ENCODE peak calls at places on chromosome 3, in six cellular contexts. One of them, this sample, is unnamed.

GRCh38 chr3:17175187-17175839 is 290.6 kb downstream of the PLCL2 start:
- DNase-seq in epithelial cell of esophagus: peak; percentile 24
- DNase-seq in uterus: no peak
- DNase-seq in activated CD4-positive, alpha-beta T cell treated with anti-CD3 and anti-CD28 coated beads for 1 hour: no peak
- DNase-seq in lower lobe of right lung: no peak
- DNase-seq in immature natural killer cell: no peak
- DNase-seq in this sample: no peak

GRCh38 chr3:160793853-160794252 is 37.8 kb downstream of the PPM1L start:
- DNase-seq in epithelial cell of esophagus: no peak
- DNase-seq in uterus: no peak
- DNase-seq in activated CD4-positive, alpha-beta T cell treated with anti-CD3 and anti-CD28 coated beads for 1 hour: no peak
- DNase-seq in lower lobe of right lung: no peak
- DNase-seq in immature natural killer cell: no peak
- DNase-seq in this sample: no peak

GRCh38 chr3:37556789-37557301 is 304.8 kb upstream of the CTDSPL start:
- DNase-seq in epithelial cell of esophagus: no peak
- DNase-seq in uterus: no peak
- DNase-seq in activated CD4-positive, alpha-beta T cell treated with anti-CD3 and anti-CD28 coated beads for 1 hour: no peak
- DNase-seq in lower lobe of right lung: no peak
- DNase-seq in immature natural killer cell: no peak
- DNase-seq in this sample: no peak

GRCh38 chr3:23829242-23829934 is 23.6 kb downstream of the UBE2E1 start:
- DNase-seq in epithelial cell of esophagus: no peak
- DNase-seq in uterus: no peak
- DNase-seq in activated CD4-positive, alpha-beta T cell treated with anti-CD3 and anti-CD28 coated beads for 1 hour: no peak
- DNase-seq in lower lobe of right lung: no peak
- DNase-seq in immature natural killer cell: no peak
- DNase-seq in this sample: no peak

GRCh38 chr3:172595648-172596393 is 72.6 kb upstream of the TNFSF10 start:
- DNase-seq in epithelial cell of esophagus: peak; percentile 80
- DNase-seq in uterus: peak; percentile 49
- DNase-seq in activated CD4-positive, alpha-beta T cell treated with anti-CD3 and anti-CD28 coated beads for 1 hour: peak; percentile 18
- DNase-seq in lower lobe of right lung: no peak
- DNase-seq in immature natural killer cell: peak; percentile 58
- DNase-seq in this sample: peak; percentile 20

GRCh38 chr3:112653209-112653871 is 12.4 kb upstream of the CCDC80 start:
- DNase-seq in epithelial cell of esophagus: peak; percentile 92
- DNase-seq in uterus: no peak
- DNase-seq in activated CD4-positive, alpha-beta T cell treated with anti-CD3 and anti-CD28 coated beads for 1 hour: no peak
- DNase-seq in lower lobe of right lung: no peak
- DNase-seq in immature natural killer cell: no peak
- DNase-seq in this sample: no peak

GRCh38 chr3:15659254-15659975 is 57.9 kb downstream of the BTD start:
- DNase-seq in epithelial cell of esophagus: no peak
- DNase-seq in uterus: no peak
- DNase-seq in activated CD4-positive, alpha-beta T cell treated with anti-CD3 and anti-CD28 coated beads for 1 hour: no peak
- DNase-seq in lower lobe of right lung: no peak
- DNase-seq in immature natural killer cell: no peak
- DNase-seq in this sample: no peak

GRCh38 chr3:46090161-46090591 is 62.9 kb upstream of the XCR1 start:
- DNase-seq in epithelial cell of esophagus: peak; percentile 87
- DNase-seq in uterus: no peak
- DNase-seq in activated CD4-positive, alpha-beta T cell treated with anti-CD3 and anti-CD28 coated beads for 1 hour: no peak
- DNase-seq in lower lobe of right lung: no peak
- DNase-seq in immature natural killer cell: no peak
- DNase-seq in this sample: no peak

GRCh38 chr3:45343947-45344346 is 44.4 kb upstream of the LARS2 start:
- DNase-seq in epithelial cell of esophagus: no peak
- DNase-seq in uterus: no peak
- DNase-seq in activated CD4-positive, alpha-beta T cell treated with anti-CD3 and anti-CD28 coated beads for 1 hour: no peak
- DNase-seq in lower lobe of right lung: no peak
- DNase-seq in immature natural killer cell: no peak
- DNase-seq in this sample: no peak

GRCh38 chr3:155227141-155227540 is 66.3 kb downstream of the STRIT1 start:
- DNase-seq in epithelial cell of esophagus: no peak
- DNase-seq in uterus: no peak
- DNase-seq in activated CD4-positive, alpha-beta T cell treated with anti-CD3 and anti-CD28 coated beads for 1 hour: no peak
- DNase-seq in lower lobe of right lung: no peak
- DNase-seq in immature natural killer cell: no peak
- DNase-seq in this sample: no peak

GRCh38 chr3:12196684-12197083 is 38.0 kb upstream of the TIMP4 start:
- DNase-seq in epithelial cell of esophagus: no peak
- DNase-seq in uterus: no peak
- DNase-seq in activated CD4-positive, alpha-beta T cell treated with anti-CD3 and anti-CD28 coated beads for 1 hour: no peak
- DNase-seq in lower lobe of right lung: no peak
- DNase-seq in immature natural killer cell: no peak
- DNase-seq in this sample: no peak

GRCh38 chr3:182178488-182179200 is 466.9 kb downstream of the SOX2 start:
- DNase-seq in epithelial cell of esophagus: no peak
- DNase-seq in uterus: no peak
- DNase-seq in activated CD4-positive, alpha-beta T cell treated with anti-CD3 and anti-CD28 coated beads for 1 hour: no peak
- DNase-seq in lower lobe of right lung: no peak
- DNase-seq in immature natural killer cell: no peak
- DNase-seq in this sample: no peak

GRCh38 chr3:11290743-11291680 is 18.8 kb downstream of the ATG7 start:
- DNase-seq in epithelial cell of esophagus: peak; percentile 53
- DNase-seq in uterus: no peak
- DNase-seq in activated CD4-positive, alpha-beta T cell treated with anti-CD3 and anti-CD28 coated beads for 1 hour: no peak
- DNase-seq in lower lobe of right lung: no peak
- DNase-seq in immature natural killer cell: peak; percentile 72
- DNase-seq in this sample: no peak

GRCh38 chr3:141738636-141739363 is 702 bp downstream of the RNF7 start:
- DNase-seq in epithelial cell of esophagus: peak; percentile 64
- DNase-seq in uterus: no peak
- DNase-seq in activated CD4-positive, alpha-beta T cell treated with anti-CD3 and anti-CD28 coated beads for 1 hour: no peak
- DNase-seq in lower lobe of right lung: no peak
- DNase-seq in immature natural killer cell: peak; percentile 35
- DNase-seq in this sample: peak; percentile 11

GRCh38 chr3:151101270-151101954 is 15.9 kb downstream of the MED12L start:
- DNase-seq in epithelial cell of esophagus: no peak
- DNase-seq in uterus: no peak
- DNase-seq in activated CD4-positive, alpha-beta T cell treated with anti-CD3 and anti-CD28 coated beads for 1 hour: no peak
- DNase-seq in lower lobe of right lung: no peak
- DNase-seq in immature natural killer cell: no peak
- DNase-seq in this sample: no peak

GRCh38 chr3:24769918-24770317 is 275.3 kb upstream of the THRB start:
- DNase-seq in epithelial cell of esophagus: no peak
- DNase-seq in uterus: no peak
- DNase-seq in activated CD4-positive, alpha-beta T cell treated with anti-CD3 and anti-CD28 coated beads for 1 hour: no peak
- DNase-seq in lower lobe of right lung: no peak
- DNase-seq in immature natural killer cell: no peak
- DNase-seq in this sample: no peak

GRCh38 chr3:134337071-134337482 is 37.2 kb downstream of the AMOTL2 start:
- DNase-seq in epithelial cell of esophagus: no peak
- DNase-seq in uterus: peak; percentile 15
- DNase-seq in activated CD4-positive, alpha-beta T cell treated with anti-CD3 and anti-CD28 coated beads for 1 hour: no peak
- DNase-seq in lower lobe of right lung: no peak
- DNase-seq in immature natural killer cell: no peak
- DNase-seq in this sample: no peak

GRCh38 chr3:54309601-54310000 is 187.2 kb downstream of the CACNA2D3 start:
- DNase-seq in epithelial cell of esophagus: no peak
- DNase-seq in uterus: no peak
- DNase-seq in activated CD4-positive, alpha-beta T cell treated with anti-CD3 and anti-CD28 coated beads for 1 hour: no peak
- DNase-seq in lower lobe of right lung: no peak
- DNase-seq in immature natural killer cell: no peak
- DNase-seq in this sample: no peak

GRCh38 chr3:4983739-4984510 is 4.7 kb downstream of the BHLHE40 start:
- DNase-seq in epithelial cell of esophagus: peak; percentile 85
- DNase-seq in uterus: peak; percentile 63
- DNase-seq in activated CD4-positive, alpha-beta T cell treated with anti-CD3 and anti-CD28 coated beads for 1 hour: peak; percentile 55
- DNase-seq in lower lobe of right lung: no peak
- DNase-seq in immature natural killer cell: peak; percentile 77
- DNase-seq in this sample: peak; percentile 57

GRCh38 chr3:140972833-140973232 is 31.2 kb downstream of the SLC25A36 start:
- DNase-seq in epithelial cell of esophagus: peak; percentile 10
- DNase-seq in uterus: no peak
- DNase-seq in activated CD4-positive, alpha-beta T cell treated with anti-CD3 and anti-CD28 coated beads for 1 hour: no peak
- DNase-seq in lower lobe of right lung: no peak
- DNase-seq in immature natural killer cell: no peak
- DNase-seq in this sample: no peak

GRCh38 chr3:149765762-149766334 is 13.6 kb upstream of the COMMD2 start:
- DNase-seq in epithelial cell of esophagus: peak; percentile 40
- DNase-seq in uterus: no peak
- DNase-seq in activated CD4-positive, alpha-beta T cell treated with anti-CD3 and anti-CD28 coated beads for 1 hour: no peak
- DNase-seq in lower lobe of right lung: no peak
- DNase-seq in immature natural killer cell: no peak
- DNase-seq in this sample: no peak

GRCh38 chr3:30760040-30760439 is 134.4 kb downstream of the GADL1 start:
- DNase-seq in epithelial cell of esophagus: peak; percentile 21
- DNase-seq in uterus: no peak
- DNase-seq in activated CD4-positive, alpha-beta T cell treated with anti-CD3 and anti-CD28 coated beads for 1 hour: no peak
- DNase-seq in lower lobe of right lung: no peak
- DNase-seq in immature natural killer cell: no peak
- DNase-seq in this sample: no peak

GRCh38 chr3:121817753-121818152 is 17.1 kb downstream of the IQCB1 start:
- DNase-seq in epithelial cell of esophagus: no peak
- DNase-seq in uterus: no peak
- DNase-seq in activated CD4-positive, alpha-beta T cell treated with anti-CD3 and anti-CD28 coated beads for 1 hour: no peak
- DNase-seq in lower lobe of right lung: no peak
- DNase-seq in immature natural killer cell: no peak
- DNase-seq in this sample: no peak

GRCh38 chr3:36206936-36207620 is 173.2 kb upstream of the STAC start:
- DNase-seq in epithelial cell of esophagus: no peak
- DNase-seq in uterus: no peak
- DNase-seq in activated CD4-positive, alpha-beta T cell treated with anti-CD3 and anti-CD28 coated beads for 1 hour: no peak
- DNase-seq in lower lobe of right lung: no peak
- DNase-seq in immature natural killer cell: no peak
- DNase-seq in this sample: no peak

GRCh38 chr3:112651516-112651915 is 10.6 kb upstream of the CCDC80 start:
- DNase-seq in epithelial cell of esophagus: peak; percentile 19
- DNase-seq in uterus: no peak
- DNase-seq in activated CD4-positive, alpha-beta T cell treated with anti-CD3 and anti-CD28 coated beads for 1 hour: no peak
- DNase-seq in lower lobe of right lung: no peak
- DNase-seq in immature natural killer cell: no peak
- DNase-seq in this sample: no peak